ENCODE peak calls at places on chromosomes 13 and 19, in four cellular contexts. One of them, this sample, is unnamed.

GRCh38 chr13:104477256-104477655 is 1411.0 kb upstream of the SLC10A2 start:
- DNase-seq in thoracic aorta: no peak
- DNase-seq in AG04450: no peak
- DNase-seq in astrocyte of the hippocampus: peak; percentile 56
- DNase-seq in this sample: no peak

GRCh38 chr19:40416918-40417713 is 3.9 kb upstream of the PRX start:
- DNase-seq in thoracic aorta: no peak
- DNase-seq in astrocyte of the hippocampus: peak; percentile 23
- DNase-seq in AG04450: no peak
- DNase-seq in this sample: no peak

GRCh38 chr19:5536337-5536894 is 31.3 kb downstream of the TINCR start:
- DNase-seq in astrocyte of the hippocampus: peak; percentile 89
- DNase-seq in AG04450: no peak
- DNase-seq in thoracic aorta: no peak
- DNase-seq in this sample: no peak

GRCh38 chr19:46963093-46963734 is 56.4 kb upstream of the NPAS1 start:
- DNase-seq in astrocyte of the hippocampus: peak; percentile 86
- DNase-seq in thoracic aorta: no peak
- DNase-seq in AG04450: peak; percentile 66
- DNase-seq in this sample: no peak

GRCh38 chr19:372306-372890 is 27.8 kb upstream of the MIER2 start:
- DNase-seq in astrocyte of the hippocampus: peak; percentile 76
- DNase-seq in thoracic aorta: no peak
- DNase-seq in AG04450: peak; percentile 60
- DNase-seq in this sample: no peak

GRCh38 chr13:85828094-85828684 is 29.0 kb upstream of the SLITRK6 start:
- DNase-seq in astrocyte of the hippocampus: peak; percentile 21
- DNase-seq in AG04450: peak; percentile 2
- DNase-seq in thoracic aorta: no peak
- DNase-seq in this sample: no peak

GRCh38 chr19:51346742-51347141 is 4.8 kb upstream of the VSIG10L start:
- DNase-seq in astrocyte of the hippocampus: no peak
- DNase-seq in thoracic aorta: no peak
- DNase-seq in AG04450: no peak
- DNase-seq in this sample: no peak

GRCh38 chr19:15358918-15359317 is 20.7 kb downstream of the AKAP8 start:
- DNase-seq in AG04450: no peak
- DNase-seq in thoracic aorta: no peak
- DNase-seq in astrocyte of the hippocampus: no peak
- DNase-seq in this sample: no peak

GRCh38 chr13:64529874-64530485 is 2700.2 kb downstream of the PCDH9 start:
- DNase-seq in AG04450: no peak
- DNase-seq in thoracic aorta: no peak
- DNase-seq in astrocyte of the hippocampus: peak; percentile 17
- DNase-seq in this sample: no peak

GRCh38 chr19:10748924-10749434 is 31.1 kb downstream of the DNM2 start:
- DNase-seq in thoracic aorta: no peak
- DNase-seq in astrocyte of the hippocampus: peak; percentile 66
- DNase-seq in AG04450: no peak
- DNase-seq in this sample: no peak

GRCh38 chr19:29320611-29321010 is 107.7 kb upstream of the UQCRFS1 start:
- DNase-seq in AG04450: no peak
- DNase-seq in thoracic aorta: no peak
- DNase-seq in astrocyte of the hippocampus: no peak
- DNase-seq in this sample: no peak

GRCh38 chr13:38848360-38848759 is 142.3 kb downstream of the STOML3 start:
- DNase-seq in astrocyte of the hippocampus: no peak
- DNase-seq in thoracic aorta: no peak
- DNase-seq in AG04450: no peak
- DNase-seq in this sample: no peak

GRCh38 chr19:6233051-6233826 is 46.5 kb downstream of the MLLT1 start:
- DNase-seq in thoracic aorta: peak; percentile 50
- DNase-seq in astrocyte of the hippocampus: peak; percentile 83
- DNase-seq in AG04450: no peak
- DNase-seq in this sample: no peak

GRCh38 chr19:18848860-18849661 is 17.3 kb downstream of the UPF1 start:
- DNase-seq in AG04450: no peak
- DNase-seq in thoracic aorta: peak; percentile 46
- DNase-seq in astrocyte of the hippocampus: no peak
- DNase-seq in this sample: no peak

GRCh38 chr19:43777163-43777700 is 3.5 kb downstream of the KCNN4 start:
- DNase-seq in astrocyte of the hippocampus: peak; percentile 89
- DNase-seq in thoracic aorta: no peak
- DNase-seq in AG04450: no peak
- DNase-seq in this sample: peak; percentile 49

GRCh38 chr13:29791997-29792775 is 58.2 kb downstream of the UBL3 start:
- DNase-seq in astrocyte of the hippocampus: no peak
- DNase-seq in AG04450: no peak
- DNase-seq in thoracic aorta: no peak
- DNase-seq in this sample: no peak

GRCh38 chr19:10896851-10897526 is 25.6 kb downstream of the CARM1 start:
- DNase-seq in AG04450: peak; percentile 34
- DNase-seq in thoracic aorta: no peak
- DNase-seq in astrocyte of the hippocampus: no peak
- DNase-seq in this sample: no peak

This sample was measured in effector memory CD4-positive, alpha-beta T cell.